ENCODE peak calls at places on chromosomes 16 and 17, in six cellular contexts. O is lung, L is GM23338, T is esophagus squamous epithelium, Y is tibial nerve, U is K562. D is an unnamed sample.

GRCh38 chr17:43517615-43518386 is 28.3 kb downstream of the ETV4 start:
- DNase-seq in O (no peak), L (no peak), T (no peak), Y (no peak), U (no peak), D (peak)

GRCh38 chr16:10332301-10332700 is 53.6 kb upstream of the ATF7IP2 start:
- DNase-seq in O (no peak), L (peak), T (no peak), Y (no peak), U (no peak), D (no peak)

GRCh38 chr17:13557077-13557476 is 44.7 kb downstream of the HS3ST3A1 start:
- DNase-seq in O (no peak), L (no peak), T (no peak), Y (no peak), U (no peak), D (peak)

GRCh38 chr17:29505826-29506225 is 61.0 kb downstream of the ABHD15 start:
- DNase-seq in O (no peak), L (no peak), T (no peak), Y (no peak), U (no peak), D (no peak)

GRCh38 chr16:27853101-27853500 is 210.4 kb downstream of the GSG1L start:
- DNase-seq in O (no peak), L (no peak), T (no peak), Y (no peak), U (no peak), D (no peak)

GRCh38 chr16:66486773-66487579 is 59.9 kb downstream of the BEAN1 start:
- DNase-seq in O (no peak), L (no peak), T (no peak), Y (no peak), U (no peak), D (peak)

GRCh38 chr17:50830994-50831393 is 4.4 kb upstream of the WFIKKN2 start:
- DNase-seq in O (no peak), L (peak), T (no peak), Y (no peak), U (no peak), D (peak)

GRCh38 chr17:38442548-38442947 is 14.3 kb downstream of the ARHGAP23 start:
- DNase-seq in O (no peak), L (no peak), T (no peak), Y (no peak), U (no peak), D (no peak)

GRCh38 chr16:87074635-87075318 is 242.4 kb downstream of the C16orf95 start:
- DNase-seq in O (no peak), L (no peak), T (no peak), Y (no peak), U (no peak), D (no peak)

GRCh38 chr16:11207646-11208045 is 48.4 kb downstream of the SOCS1 start:
- DNase-seq in O (no peak), L (no peak), T (no peak), Y (no peak), U (no peak), D (no peak)

GRCh38 chr16:66551362-66551761 is 1.0 kb upstream of the CKLF start:
- DNase-seq in O (no peak), L (peak), T (no peak), Y (no peak), U (peak), D (peak)

GRCh38 chr17:77692571-77693161 is 265.8 kb upstream of the TNRC6C start:
- DNase-seq in O (no peak), L (no peak), T (no peak), Y (no peak), U (no peak), D (no peak)

GRCh38 chr16:67967183-67967955 is 1.1 kb downstream of the SLC12A4 start:
- DNase-seq in O (no peak), L (no peak), T (no peak), Y (no peak), U (no peak), D (peak)

GRCh38 chr16:84526794-84527485 is 22.5 kb upstream of the MEAK7 start:
- DNase-seq in O (no peak), L (no peak), T (no peak), Y (no peak), U (no peak), D (no peak)

GRCh38 chr17:49691086-49691676 is 13.3 kb upstream of the SPOP start:
- DNase-seq in O (no peak), L (no peak), T (no peak), Y (peak), U (no peak), D (no peak)

GRCh38 chr16:86609115-86609514 is 30.8 kb downstream of the FOXL1 start:
- DNase-seq in O (no peak), L (no peak), T (no peak), Y (no peak), U (no peak), D (peak)

GRCh38 chr16:67820608-67821259 is 14.0 kb downstream of the TSNAXIP1 start:
- DNase-seq in O (no peak), L (no peak), T (no peak), Y (no peak), U (no peak), D (no peak)

GRCh38 chr17:82959990-82960418 is 119.4 kb upstream of the METRNL start:
- DNase-seq in O (no peak), L (no peak), T (no peak), Y (no peak), U (no peak), D (no peak)

GRCh38 chr17:82031885-82032627 is 578 bp downstream of the RAC3 start:
- DNase-seq in O (no peak), L (peak), T (no peak), Y (no peak), U (peak), D (no peak)

GRCh38 chr17:64984776-64985521 is 65.7 kb upstream of the LRRC37A3 start:
- DNase-seq in O (no peak), L (no peak), T (no peak), Y (no peak), U (no peak), D (no peak)

GRCh38 chr16:8675183-8676159 is 1.1 kb downstream of the ABAT start:
- DNase-seq in O (no peak), L (no peak), T (no peak), Y (no peak), U (no peak), D (peak)

GRCh38 chr16:56368545-56368944 is 56.8 kb downstream of the AMFR start:
- DNase-seq in O (no peak), L (no peak), T (no peak), Y (no peak), U (no peak), D (no peak)

GRCh38 chr16:47732806-47733150 is 271.6 kb downstream of the PHKB start:
- DNase-seq in O (no peak), L (peak), T (no peak), Y (no peak), U (no peak), D (peak)

GRCh38 chr16:67442581-67443255 is 11.8 kb downstream of the HSD11B2 start:
- DNase-seq in O (no peak), L (no peak), T (no peak), Y (no peak), U (no peak), D (no peak)

GRCh38 chr16:88558457-88559442 is 11.5 kb upstream of the ZC3H18 start:
- DNase-seq in O (peak), L (peak), T (no peak), Y (peak), U (peak), D (peak)

GRCh38 chr17:78915872-78916632 is 9.1 kb downstream of the TIMP2 start:
- DNase-seq in O (peak), L (no peak), T (no peak), Y (peak), U (no peak), D (peak)

GRCh38 chr17:78736526-78737079 is 45.5 kb downstream of the CYTH1 start:
- DNase-seq in O (peak), L (peak), T (no peak), Y (peak), U (peak), D (no peak)

GRCh38 chr16:73047536-73048291 is at the start of gene ZFHX3:
- DNase-seq in O (peak), L (peak), T (no peak), Y (peak), U (no peak), D (peak)

GRCh38 chr17:39739020-39739884 is 1.5 kb downstream of the GRB7 start:
- DNase-seq in O (peak), L (peak), T (no peak), Y (no peak), U (peak), D (no peak)

GRCh38 chr17:39737331-39737760 is 392 bp upstream of the GRB7 start:
- DNase-seq in O (no peak), L (no peak), T (no peak), Y (no peak), U (no peak), D (no peak)

GRCh38 chr17:39737761-39738567 is at the start of gene GRB7:
- DNase-seq in O (peak), L (peak), T (no peak), Y (no peak), U (peak), D (no peak)

GRCh38 chr17:39739885-39740356 is 2.2 kb downstream of the GRB7 start:
- DNase-seq in O (no peak), L (peak), T (no peak), Y (no peak), U (no peak), D (no peak)

DNA sequence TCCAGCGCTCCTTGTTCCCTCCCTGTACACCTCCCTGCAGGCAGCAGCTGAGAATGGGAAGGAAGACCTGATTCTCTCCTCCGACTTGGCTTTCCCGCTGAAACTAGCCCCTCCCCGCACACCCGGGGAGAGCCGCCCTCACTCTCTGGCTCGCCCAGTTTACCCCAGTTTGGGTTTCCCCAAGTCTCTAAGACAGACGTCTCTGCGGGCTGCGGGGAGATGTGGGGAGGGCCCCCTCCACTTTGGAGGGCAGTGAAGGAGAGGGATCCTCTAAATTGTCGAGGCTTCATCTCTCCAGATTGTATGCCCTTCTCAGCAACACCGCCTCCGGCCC is 797 bp downstream of the GRB7 start:
- DNase-seq in O (no peak), L (peak), T (no peak), Y (no peak), U (peak), D (no peak)
- H3K4me3 ChIP-seq in O (peak), L (peak), T (peak), Y (no peak), U (peak), D (peak)

GRCh38 chr16:75062944-75063444 is 53.6 kb downstream of the LDHD start:
- DNase-seq in O (no peak), L (no peak), T (no peak), Y (no peak), U (peak), D (no peak)

GRCh38 chr16:75064403-75065148 is 52.0 kb downstream of the LDHD start:
- DNase-seq in O (peak), L (no peak), T (no peak), Y (no peak), U (no peak), D (no peak)

GRCh38 chr16:75062135-75062943 is 54.2 kb downstream of the LDHD start:
- DNase-seq in O (peak), L (no peak), T (no peak), Y (no peak), U (peak), D (no peak)

GRCh38 chr16:75065149-75065807 is 51.3 kb downstream of the LDHD start:
- DNase-seq in O (no peak), L (no peak), T (no peak), Y (no peak), U (peak), D (no peak)

DNA sequence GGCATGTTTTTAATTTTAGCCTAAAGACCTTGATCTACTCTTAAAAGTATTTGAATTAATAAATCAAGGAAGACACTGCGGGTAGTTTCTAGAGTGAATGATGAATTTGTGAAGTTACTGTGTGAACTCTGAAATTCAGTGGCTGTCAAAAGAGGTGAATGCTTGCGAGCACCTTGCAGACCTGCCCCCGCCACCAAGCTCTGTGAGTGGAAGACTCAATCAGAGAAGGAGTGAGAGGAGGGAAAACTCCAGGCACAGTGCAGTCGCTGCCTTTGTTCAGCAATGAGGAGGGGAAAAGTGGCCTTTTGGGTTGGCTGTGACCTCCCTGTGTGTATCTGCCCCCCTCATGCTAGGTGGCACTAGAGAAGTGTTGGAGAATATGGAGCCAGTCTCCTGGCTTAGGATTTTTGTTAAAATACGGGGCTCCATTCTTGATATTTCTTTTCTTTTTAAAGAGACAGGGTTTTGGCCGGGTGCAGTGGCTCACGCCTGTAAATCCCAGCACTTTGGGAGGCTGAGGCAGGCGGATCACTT is 53.0 kb downstream of the LDHD start:
- DNase-seq in O (no peak), L (no peak), T (no peak), Y (no peak), U (no peak), D (no peak)
- TF ChIP-seq CTCF in O (no peak), L (peak), T (no peak), Y (no peak), U (peak), D (no peak)

GRCh38 chr17:35117984-35118383 is 1.7 kb downstream of the RAD51D start:
- DNase-seq in O (no peak), L (no peak), T (no peak), Y (no peak), U (no peak), D (peak)
- H3K4me3 ChIP-seq in O (no peak), L (no peak), T (no peak), Y (no peak), U (no peak), D (no peak)

GRCh38 chr17:46822388-46822921 is 4.0 kb upstream of the WNT3 start:
- DNase-seq in O (peak), L (peak), T (no peak), Y (no peak), U (peak), D (no peak)
- TF ChIP-seq CTCF in O (no peak), L (peak), T (peak), Y (no peak), U (peak), D (peak)

GRCh38 chr17:59160203-59161025 is 4.9 kb downstream of the PRR11 start:
- DNase-seq in O (no peak), L (no peak), T (no peak), Y (no peak), U (no peak), D (peak)
- H3K4me3 ChIP-seq in O (no peak), L (no peak), T (no peak), Y (no peak), U (peak), D (no peak)

D was measured in choroid plexus epithelial cell.